ENCODE peak calls at places on chromosome 10, in four cellular contexts. One of them, this sample, is unnamed.

GRCh38 chr10:66322261-66322660 is 603.6 kb upstream of the LRRTM3 start:
- DNase-seq in GM12891: no peak
- DNase-seq in CD8-positive, alpha-beta T cell: no peak
- DNase-seq in amniotic epithelial cell: no peak
- DNase-seq in this sample: no peak

GRCh38 chr10:79275431-79275851 is 71.8 kb upstream of the PPIF start:
- DNase-seq in GM12891: no peak
- DNase-seq in CD8-positive, alpha-beta T cell: no peak
- DNase-seq in amniotic epithelial cell: no peak
- DNase-seq in this sample: no peak

GRCh38 chr10:67775274-67775673 is 62.7 kb downstream of the DNAJC12 start:
- DNase-seq in GM12891: no peak
- DNase-seq in CD8-positive, alpha-beta T cell: no peak
- DNase-seq in amniotic epithelial cell: no peak
- DNase-seq in this sample: no peak

GRCh38 chr10:1882168-1882567 is 144.8 kb upstream of the ADARB2 start:
- DNase-seq in GM12891: no peak
- DNase-seq in CD8-positive, alpha-beta T cell: no peak
- DNase-seq in amniotic epithelial cell: no peak
- DNase-seq in this sample: no peak

GRCh38 chr10:116838143-116838725 is 11.1 kb upstream of the ENO4 start:
- DNase-seq in GM12891: no peak
- DNase-seq in CD8-positive, alpha-beta T cell: no peak
- DNase-seq in amniotic epithelial cell: no peak
- DNase-seq in this sample: no peak

GRCh38 chr10:48363617-48364355 is 57.3 kb downstream of the MAPK8 start:
- DNase-seq in GM12891: peak; percentile 3
- DNase-seq in CD8-positive, alpha-beta T cell: no peak
- DNase-seq in amniotic epithelial cell: peak; percentile 77
- DNase-seq in this sample: no peak

GRCh38 chr10:46094197-46094500 is 48.1 kb upstream of the MSMB start:
- DNase-seq in GM12891: no peak
- DNase-seq in CD8-positive, alpha-beta T cell: no peak
- DNase-seq in amniotic epithelial cell: no peak
- DNase-seq in this sample: no peak

GRCh38 chr10:110916554-110917346 is 2.2 kb downstream of the BBIP1 start:
- DNase-seq in GM12891: no peak
- DNase-seq in CD8-positive, alpha-beta T cell: no peak
- DNase-seq in amniotic epithelial cell: peak; percentile 72
- DNase-seq in this sample: no peak